ENCODE peak calls at places on chromosomes 5 and 9, in five cellular contexts. Y, X, D, C and Q are unnamed samples.

GRCh38 chr5:139966856-139967255 is 76.2 kb downstream of the NRG2 start:
- DNase-seq in Y (no peak), X (no peak), D (no peak), C (no peak), Q (no peak)

GRCh38 chr5:88388476-88389170 is 120.0 kb upstream of the TMEM161B start:
- DNase-seq in Y (no peak), X (no peak), D (no peak), C (peak; percentile 54), Q (no peak)

GRCh38 chr5:17094830-17095229 is 122.6 kb upstream of the BASP1 start:
- DNase-seq in Y (no peak), X (no peak), D (no peak), C (no peak), Q (no peak)

GRCh38 chr5:107026098-107026497 is 644.6 kb downstream of the EFNA5 start:
- DNase-seq in Y (no peak), X (no peak), D (no peak), C (no peak), Q (no peak)

GRCh38 chr5:142561029-142561428 is 124.9 kb downstream of the FGF1 start:
- DNase-seq in Y (no peak), X (no peak), D (no peak), C (no peak), Q (no peak)

GRCh38 chr9:131304676-131305366 is 15.3 kb downstream of the PLPP7 start:
- DNase-seq in Y (no peak), X (peak; percentile 54), D (no peak), C (no peak), Q (no peak)

GRCh38 chr9:108775901-108776306 is 79.9 kb downstream of the ACTL7B start:
- DNase-seq in Y (no peak), X (peak; percentile 97), D (no peak), C (no peak), Q (no peak)

GRCh38 chr9:83920469-83920941 is 727 bp downstream of the KIF27 start:
- DNase-seq in Y (peak; percentile 52), X (peak; percentile 62), D (no peak), C (no peak), Q (peak; percentile 24)

GRCh38 chr9:74379718-74380117 is 117.4 kb upstream of the RORB start:
- DNase-seq in Y (peak; percentile 5), X (peak; percentile 40), D (peak; percentile 2), C (peak; percentile 54), Q (no peak)

GRCh38 chr9:87301381-87301780 is 196.3 kb upstream of the DAPK1 start:
- DNase-seq in Y (no peak), X (no peak), D (no peak), C (no peak), Q (no peak)

GRCh38 chr5:157463621-157464407 is 3.8 kb downstream of the NIPAL4 start:
- DNase-seq in Y (no peak), X (no peak), D (peak; percentile 50), C (no peak), Q (no peak)

GRCh38 chr9:114685951-114686350 is 4.0 kb upstream of the TEX48 start:
- DNase-seq in Y (no peak), X (no peak), D (no peak), C (no peak), Q (no peak)

GRCh38 chr5:133675376-133676154 is 63.2 kb upstream of the FSTL4 start:
- DNase-seq in Y (no peak), X (no peak), D (no peak), C (no peak), Q (no peak)

GRCh38 chr9:8627944-8628679 is 828.5 kb upstream of the DMAC1 start:
- DNase-seq in Y (no peak), X (no peak), D (no peak), C (no peak), Q (no peak)

GRCh38 chr5:142491260-142491659 is 166.4 kb upstream of the SPRY4 start:
- DNase-seq in Y (no peak), X (no peak), D (no peak), C (no peak), Q (no peak)

GRCh38 chr5:163908253-163908652 is 402.8 kb downstream of the MAT2B start:
- DNase-seq in Y (no peak), X (no peak), D (no peak), C (no peak), Q (no peak)

GRCh38 chr5:3828761-3829160 is 233.1 kb downstream of the IRX1 start:
- DNase-seq in Y (no peak), X (no peak), D (no peak), C (no peak), Q (no peak)

GRCh38 chr5:60960591-60960990 is 15.6 kb downstream of the NDUFAF2 start:
- DNase-seq in Y (no peak), X (no peak), D (peak; percentile 6), C (no peak), Q (no peak)

GRCh38 chr5:157085930-157086329 is 22.9 kb downstream of the HAVCR2 start:
- DNase-seq in Y (no peak), X (no peak), D (no peak), C (no peak), Q (no peak)

GRCh38 chr9:22043928-22044327 is 34.8 kb upstream of the CDKN2B start:
- DNase-seq in Y (no peak), X (no peak), D (no peak), C (no peak), Q (no peak)

GRCh38 chr5:153974131-153974812 is 64.4 kb downstream of the FAM114A2 start:
- DNase-seq in Y (peak; percentile 18), X (peak; percentile 25), D (peak; percentile 18), C (peak; percentile 60), Q (no peak)

GRCh38 chr5:146334074-146334533 is 4.5 kb upstream of the POU4F3 start:
- DNase-seq in Y (no peak), X (no peak), D (no peak), C (peak; percentile 65), Q (no peak)

GRCh38 chr9:36092509-36093215 is 43.9 kb upstream of the GLIPR2 start:
- DNase-seq in Y (no peak), X (no peak), D (no peak), C (no peak), Q (peak; percentile 65)

GRCh38 chr5:129768715-129769114 is 20.8 kb downstream of the MINAR2 start:
- DNase-seq in Y (no peak), X (no peak), D (no peak), C (no peak), Q (no peak)

GRCh38 chr9:131707677-131708612 is 31.9 kb downstream of the RAPGEF1 start:
- DNase-seq in Y (no peak), X (no peak), D (no peak), C (no peak), Q (no peak)

GRCh38 chr9:135473972-135474543 is 5.5 kb upstream of the PPP1R26 start:
- DNase-seq in Y (no peak), X (no peak), D (no peak), C (no peak), Q (no peak)

GRCh38 chr9:135498381-135499126 is 1.9 kb upstream of the MRPS2 start:
- DNase-seq in Y (no peak), X (no peak), D (no peak), C (no peak), Q (no peak)

GRCh38 chr5:65213921-65214525 is 267.7 kb downstream of the ADAMTS6 start:
- DNase-seq in Y (no peak), X (peak; percentile 41), D (peak; percentile 26), C (no peak), Q (no peak)

GRCh38 chr9:107020040-107020530 is 157.1 kb downstream of the ZNF462 start:
- DNase-seq in Y (no peak), X (no peak), D (no peak), C (no peak), Q (peak; percentile 50)
- TF ChIP-seq SIN3A in Y (no peak), X (no peak), D (no peak), C (no peak), Q (no peak)

GRCh38 chr5:108264533-108264932 is 117.4 kb downstream of the FBXL17 start:
- DNase-seq in Y (no peak), X (no peak), D (no peak), C (no peak), Q (no peak)
- TF ChIP-seq SIN3A in Y (no peak), X (no peak), D (no peak), C (no peak), Q (no peak)

DNA sequence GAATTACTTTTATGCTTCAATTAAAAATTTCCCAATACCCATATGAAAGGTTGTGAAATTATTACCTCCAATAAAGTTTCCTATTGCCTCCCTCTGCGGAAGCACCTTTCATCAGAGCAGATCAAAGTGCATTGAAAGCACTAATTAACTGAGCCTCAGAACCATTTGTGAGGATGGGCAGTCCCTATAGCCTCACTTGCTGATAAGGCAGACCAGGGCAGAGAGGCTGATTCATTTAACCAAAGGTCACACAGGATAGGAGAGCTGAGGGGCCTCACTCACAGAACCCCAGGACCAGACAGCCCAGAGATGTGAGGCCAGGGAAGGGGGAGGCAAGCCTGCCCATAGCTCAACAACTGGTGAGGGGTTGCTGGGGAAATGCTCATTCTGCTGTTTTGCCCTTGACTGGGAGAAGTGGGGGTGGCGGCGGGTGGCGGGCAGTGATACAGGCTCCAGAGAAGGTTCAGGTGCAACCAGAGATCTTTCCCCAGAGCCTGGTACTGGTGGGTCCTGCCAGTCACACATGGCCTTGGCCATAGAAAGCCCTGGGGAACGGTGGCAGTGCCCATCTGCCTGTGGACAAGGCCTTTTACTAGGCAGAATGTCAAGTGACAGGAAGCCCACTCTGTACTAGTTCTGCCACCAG is 57.9 kb downstream of the MACROH2A1 start:
- DNase-seq in Y (no peak), X (no peak), D (no peak), C (no peak), Q (no peak)
- TF ChIP-seq SIN3A in Y (no peak), X (no peak), D (no peak), C (no peak), Q (no peak)

DNA sequence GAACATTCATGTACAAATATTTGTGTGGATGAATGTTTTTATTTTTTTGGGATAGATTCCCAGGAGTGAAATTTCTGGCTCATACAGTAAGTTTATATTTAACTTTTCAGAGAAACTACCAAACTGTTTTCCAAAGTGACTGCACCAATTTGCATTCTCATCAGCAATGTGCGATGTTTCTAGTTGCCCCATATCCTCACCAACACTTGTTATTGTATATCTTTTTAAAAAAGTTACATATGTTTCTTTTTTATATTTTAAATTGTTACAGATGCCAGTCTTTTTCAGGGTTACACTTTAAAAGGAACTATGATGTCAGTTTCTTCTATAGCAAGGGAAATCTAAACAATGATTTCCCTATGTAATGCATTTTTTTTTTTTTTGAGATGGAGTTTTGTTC is 49.1 kb upstream of the SEMA4D start:
- DNase-seq in Y (no peak), X (no peak), D (no peak), C (no peak), Q (no peak)
- TF ChIP-seq SIN3A in Y (no peak), X (no peak), D (no peak), C (no peak), Q (no peak)

GRCh38 chr5:124599048-124599973 is 147.1 kb downstream of the ZNF608 start:
- DNase-seq in Y (peak; percentile 43), X (peak; percentile 96), D (no peak), C (no peak), Q (peak; percentile 13)
- TF ChIP-seq SIN3A in Y (no peak), X (peak; percentile 75), D (no peak), C (no peak), Q (no peak)

GRCh38 chr5:137142371-137143243 is 356.5 kb downstream of the SPOCK1 start:
- DNase-seq in Y (peak; percentile 50), X (no peak), D (no peak), C (no peak), Q (peak; percentile 21)
- TF ChIP-seq SIN3A in Y (no peak), X (no peak), D (no peak), C (no peak), Q (no peak)